ENCODE peak calls at places on chromosomes 5 and 9, in ten cellular contexts. F is stimulated activated CD4-positive, alpha-beta T cell treated with anti-CD3 and anti-CD28 coated beads, Interleukin-2, amount 100 ng/mL, for 24 hours; V is kidney epithelial cell; I is IMR-90; T is astrocyte of the spinal cord; U is EL; B is HL-60; A is fibroblast of pulmonary artery; H is colonic mucosa; J is NK-92 treated with Interleukin-12 subunit alpha and Interleukin-12 subunit beta, amount 100 ng/mL, for 24 hours. K is an unnamed sample.

GRCh38 chr5:178266581-178266980 is 34.0 kb upstream of the PHYKPL start:
- DNase-seq in I (no peak), V (no peak), T (no peak), B (no peak), A (no peak), J (no peak), F (no peak), U (no peak), H (no peak), K (no peak)

GRCh38 chr9:107486674-107487520 is 2.7 kb downstream of the KLF4 start:
- DNase-seq in V (no peak), F (no peak), J (no peak), H (peak), B (no peak), U (no peak), T (no peak), I (no peak), A (no peak), K (no peak)

GRCh38 chr5:94397508-94397907 is 220.9 kb downstream of the KIAA0825 start:
- DNase-seq in I (no peak), V (no peak), B (no peak), F (no peak), U (no peak), J (no peak), A (no peak), T (no peak), H (no peak), K (no peak)

GRCh38 chr5:39794511-39794910 is 369.7 kb upstream of the DAB2 start:
- DNase-seq in J (no peak), B (no peak), I (peak), F (no peak), T (peak), A (no peak), V (no peak), H (no peak), U (peak), K (no peak)

GRCh38 chr9:123586140-123586735 is 230.2 kb downstream of the CRB2 start:
- DNase-seq in B (no peak), F (no peak), I (no peak), H (no peak), J (no peak), T (no peak), V (no peak), U (no peak), A (no peak), K (no peak)

GRCh38 chr9:136228107-136228875 is 17.3 kb downstream of the QSOX2 start:
- DNase-seq in J (no peak), V (no peak), U (peak), F (no peak), H (no peak), A (peak), I (peak), B (no peak), T (peak), K (peak)

GRCh38 chr9:10903969-10904368 is 291.2 kb upstream of the PTPRD start:
- DNase-seq in F (no peak), H (no peak), B (no peak), V (no peak), I (no peak), T (no peak), U (no peak), A (no peak), J (no peak), K (no peak)

GRCh38 chr5:117177302-117177701 is 602.7 kb upstream of the SEMA6A start:
- DNase-seq in I (no peak), T (no peak), U (no peak), H (no peak), V (no peak), A (no peak), J (no peak), F (no peak), B (no peak), K (no peak)

GRCh38 chr9:129235041-129235930 is 57.2 kb upstream of the IER5L start:
- DNase-seq in J (no peak), F (no peak), I (no peak), V (no peak), U (no peak), A (no peak), T (no peak), H (no peak), B (no peak), K (no peak)

GRCh38 chr5:142590451-142591240 is 95.2 kb downstream of the FGF1 start:
- DNase-seq in U (peak), T (no peak), F (no peak), V (no peak), I (no peak), J (no peak), H (no peak), B (no peak), A (no peak), K (no peak)

GRCh38 chr9:130017035-130017909 is 25.7 kb downstream of the FNBP1 start:
- DNase-seq in V (no peak), I (peak), H (no peak), F (no peak), J (no peak), B (no peak), A (no peak), U (no peak), T (no peak), K (no peak)

GRCh38 chr5:167919268-167919560 is 372.2 kb upstream of the WWC1 start:
- DNase-seq in H (no peak), T (no peak), U (no peak), A (no peak), I (no peak), V (no peak), B (no peak), F (no peak), J (no peak), K (no peak)

GRCh38 chr9:124347968-124348358 is 67.3 kb downstream of the PSMB7 start:
- DNase-seq in J (no peak), F (no peak), B (no peak), I (no peak), T (no peak), U (no peak), H (no peak), V (no peak), A (no peak), K (no peak)

GRCh38 chr9:135221951-135222631 is 134.6 kb downstream of the OLFM1 start:
- DNase-seq in V (no peak), F (no peak), T (no peak), J (no peak), I (no peak), U (no peak), A (no peak), B (no peak), H (no peak), K (no peak)

GRCh38 chr5:136209346-136209910 is 16.5 kb upstream of the SMIM32 start:
- DNase-seq in V (no peak), H (no peak), T (no peak), J (no peak), B (no peak), U (no peak), I (no peak), F (no peak), A (no peak), K (no peak)

GRCh38 chr9:130531670-130532069 is 47.7 kb upstream of the FUBP3 start:
- DNase-seq in J (no peak), H (no peak), B (no peak), T (no peak), A (no peak), F (no peak), V (no peak), I (no peak), U (no peak), K (no peak)

GRCh38 chr5:39209924-39210323 is 9.4 kb downstream of the FYB1 start:
- DNase-seq in B (peak), H (no peak), V (no peak), U (no peak), F (peak), J (peak), A (no peak), I (no peak), T (no peak), K (no peak)

GRCh38 chr9:131657031-131657377 is 82.9 kb downstream of the RAPGEF1 start:
- DNase-seq in J (no peak), V (no peak), A (no peak), I (no peak), B (peak), U (no peak), H (no peak), T (no peak), F (no peak), K (no peak)

GRCh38 chr9:109906766-109907382 is 126.9 kb downstream of the PALM2AKAP2 start:
- DNase-seq in J (no peak), H (no peak), F (no peak), T (peak), V (no peak), A (peak), I (peak), B (no peak), U (peak), K (no peak)